ENCODE peak calls at places on chromosomes 4 and X, in seven cellular contexts. S is HS-5; Y is activated T-helper 1 cell treated with anti-CD3 and anti-CD28 coated beads, Interleukin-12 subunit alpha, Interleukin-12 subunit beta, Interleukin-2, Interleukin-4 antibody, amounts not matched to agents 30 ng/mL and 10 ng/mL and 1 ng/mL, durations not matched to agents 14 hours and 24 hours and 36 hours; N is cardiac septum; H is cardiac muscle cell; Z is heart right ventricle; I is NCI-H1092. T is an unnamed sample.

GRCh38 chrX:3811331-3812311 is 98.2 kb upstream of the PRKX start:
- DNase-seq in S (no peak), I (no peak), N (no peak), Y (peak), Z (no peak), H (peak), T (no peak)

GRCh38 chr4:77777135-77777777 is 41.9 kb downstream of the CNOT6L start:
- DNase-seq in Y (no peak), Z (no peak), H (no peak), I (no peak), S (no peak), N (no peak), T (no peak)

GRCh38 chr4:128820631-128821119 is 11.2 kb downstream of the JADE1 start:
- DNase-seq in Y (no peak), S (no peak), Z (no peak), I (no peak), N (no peak), H (no peak), T (no peak)

GRCh38 chr4:183636488-183636887 is 22.5 kb downstream of the RWDD4 start:
- DNase-seq in Y (no peak), S (no peak), H (no peak), N (no peak), I (no peak), Z (no peak), T (no peak)

GRCh38 chr4:126888968-126889367 is 743.8 kb upstream of the INTU start:
- DNase-seq in Z (no peak), N (no peak), H (no peak), I (no peak), S (peak), Y (no peak), T (peak)

GRCh38 chrX:97320305-97320704 is 436.6 kb downstream of the RPA4 start:
- DNase-seq in H (no peak), I (no peak), N (no peak), S (no peak), Y (no peak), Z (no peak), T (no peak)

GRCh38 chr4:183366436-183366835 is 44.2 kb upstream of the CLDN24 start:
- DNase-seq in N (no peak), Y (no peak), Z (no peak), S (no peak), I (no peak), H (no peak), T (no peak)

GRCh38 chrX:119529355-119530276 is 35.6 kb downstream of the STEEP1 start:
- DNase-seq in N (no peak), I (no peak), Z (no peak), H (no peak), Y (no peak), S (no peak), T (no peak)

GRCh38 chr4:153514001-153514526 is 47.9 kb downstream of the TMEM131L start:
- DNase-seq in I (no peak), Y (no peak), S (peak), H (no peak), N (no peak), Z (no peak), T (peak)

GRCh38 chr4:11073621-11074051 is 355.1 kb downstream of the HS3ST1 start:
- DNase-seq in H (no peak), S (no peak), Z (peak), Y (no peak), N (no peak), I (no peak), T (no peak)

GRCh38 chr4:122458625-122459024 is 2.1 kb upstream of the IL2 start:
- DNase-seq in I (no peak), N (no peak), H (peak), Y (peak), Z (no peak), S (no peak), T (no peak)

GRCh38 chr4:47863486-47863885 is 25.6 kb upstream of the CORIN start:
- DNase-seq in N (no peak), I (no peak), S (no peak), H (no peak), Y (no peak), Z (no peak), T (no peak)

GRCh38 chrX:153744210-153745066 is 19.6 kb upstream of the PLXNB3 start:
- DNase-seq in Z (no peak), H (peak), Y (no peak), S (no peak), I (peak), N (no peak), T (no peak)

GRCh38 chr4:146916479-146917076 is 29.1 kb downstream of the TTC29 start:
- DNase-seq in S (peak), N (no peak), Z (no peak), I (no peak), Y (no peak), H (peak), T (peak)

GRCh38 chr4:88204882-88205281 is 46.4 kb upstream of the ABCG2 start:
- DNase-seq in H (no peak), Y (no peak), N (no peak), S (no peak), I (no peak), Z (no peak), T (no peak)

GRCh38 chr4:2793578-2793919 is 664 bp downstream of the SH3BP2 start:
- DNase-seq in H (no peak), N (peak), S (no peak), Z (peak), Y (no peak), I (no peak), T (no peak)

GRCh38 chr4:148426643-148427042 is 15.6 kb downstream of the NR3C2 start:
- DNase-seq in N (no peak), S (no peak), I (no peak), Z (no peak), H (no peak), Y (no peak), T (no peak)

GRCh38 chr4:74374561-74375327 is 9.8 kb downstream of the EREG start:
- DNase-seq in H (no peak), S (peak), I (no peak), Y (no peak), Z (no peak), N (no peak), T (peak)

GRCh38 chr4:15250021-15250441 is 177.8 kb upstream of the C1QTNF7 start:
- DNase-seq in N (no peak), S (no peak), H (no peak), Y (no peak), Z (peak), I (no peak), T (no peak)

GRCh38 chr4:8465615-8466611 is 25.3 kb downstream of the TRMT44 start:
- DNase-seq in S (no peak), H (no peak), N (no peak), Y (no peak), Z (peak), I (no peak), T (no peak)

GRCh38 chrX:108312011-108312410 is 126.2 kb downstream of the COL4A6 start:
- DNase-seq in H (no peak), S (no peak), N (no peak), Z (no peak), Y (no peak), I (no peak), T (no peak)

GRCh38 chrX:56800307-56800706 is 71.3 kb downstream of the NBDY start:
- DNase-seq in N (no peak), Y (no peak), I (no peak), Z (no peak), H (no peak), S (no peak), T (no peak)

GRCh38 chrX:139642241-139642927 is 65.6 kb downstream of the MCF2 start:
- DNase-seq in H (peak), Z (no peak), N (no peak), I (no peak), S (no peak), Y (no peak), T (no peak)

GRCh38 chr4:73311428-73311827 is 52.8 kb upstream of the ANKRD17 start:
- DNase-seq in Z (no peak), S (peak), N (no peak), H (peak), I (no peak), Y (no peak), T (peak)

GRCh38 chr4:53847935-53848334 is 216.5 kb downstream of the CHIC2 start:
- DNase-seq in H (no peak), Y (no peak), S (no peak), I (no peak), Z (no peak), N (no peak), T (no peak)

GRCh38 chrX:149631293-149632165 is at the start of gene TMEM185A:
- DNase-seq in Y (peak), S (peak), H (peak), Z (peak), I (peak), N (peak), T (no peak)